ENCODE peak calls at places on chromosomes 12 and 14, in eight cellular contexts. G, D, W, P, N, T, K and I are unnamed samples.

GRCh38 chr14:75401356-75401755 is 26.5 kb upstream of the JDP2 start:
- DNase-seq in T (no peak), K (peak; percentile 89), G (no peak), W (no peak), P (no peak), D (no peak), N (no peak), I (peak; percentile 88)

GRCh38 chr14:51626185-51626584 is 25.5 kb upstream of the FRMD6 start:
- DNase-seq in G (no peak), P (no peak), W (no peak), T (no peak), K (no peak), N (no peak), D (no peak), I (no peak)

GRCh38 chr14:68598621-68599447 is 194.0 kb downstream of the ZFP36L1 start:
- DNase-seq in T (peak; percentile 90), P (peak; percentile 57), K (peak; percentile 93), G (no peak), D (no peak), N (no peak), W (no peak), I (peak; percentile 90)

GRCh38 chr14:96889091-96889490 is 91.9 kb downstream of the VRK1 start:
- DNase-seq in W (peak; percentile 15), D (no peak), G (no peak), K (no peak), T (no peak), P (no peak), N (no peak), I (no peak)

GRCh38 chr14:73259837-73260236 is 22.5 kb downstream of the PAPLN start:
- DNase-seq in N (no peak), D (no peak), P (peak; percentile 46), K (peak; percentile 63), W (no peak), T (no peak), G (no peak), I (no peak)

GRCh38 chr14:104795468-104795780 is at the start of gene AKT1:
- DNase-seq in G (no peak), W (no peak), T (no peak), D (no peak), P (no peak), N (no peak), K (no peak), I (no peak)

GRCh38 chr14:33273978-33274377 is 335.3 kb downstream of the NPAS3 start:
- DNase-seq in P (no peak), N (no peak), K (no peak), D (no peak), W (no peak), G (no peak), T (no peak), I (no peak)

GRCh38 chr14:93103392-93104080 is 12.2 kb downstream of the ITPK1 start:
- DNase-seq in W (no peak), K (no peak), N (peak; percentile 75), D (no peak), P (no peak), T (no peak), G (peak; percentile 58), I (no peak)

GRCh38 chr14:101075025-101075800 is 171.7 kb upstream of the RTL1 start:
- DNase-seq in D (no peak), P (peak; percentile 1), T (no peak), G (no peak), N (no peak), W (no peak), K (no peak), I (no peak)

GRCh38 chr12:66514581-66514980 is 164.3 kb downstream of the GRIP1 start:
- DNase-seq in P (peak; percentile 58), K (no peak), N (no peak), D (no peak), W (no peak), T (peak; percentile 9), G (no peak), I (peak; percentile 37)

GRCh38 chr12:2552000-2552399 is 242.8 kb upstream of the FKBP4 start:
- DNase-seq in D (no peak), W (no peak), T (no peak), G (no peak), P (no peak), K (no peak), N (no peak), I (no peak)

GRCh38 chr12:58871557-58871956 is 48.7 kb downstream of the LRIG3 start:
- DNase-seq in N (no peak), W (no peak), G (no peak), T (peak; percentile 46), K (no peak), D (no peak), P (no peak), I (no peak)

GRCh38 chr14:77097006-77097688 is 911 bp upstream of the CIPC start:
- DNase-seq in K (no peak), N (peak; percentile 25), D (no peak), T (no peak), P (peak; percentile 54), W (no peak), G (no peak), I (no peak)

GRCh38 chr14:83163016-83163415 is 1629.4 kb upstream of the SEL1L start:
- DNase-seq in G (no peak), D (no peak), W (no peak), N (no peak), T (peak; percentile 17), K (no peak), P (peak; percentile 37), I (no peak)

GRCh38 chr12:117192057-117192456 is 1.8 kb upstream of the FBXO21 start:
- DNase-seq in T (peak; percentile 30), K (no peak), W (no peak), D (no peak), P (peak; percentile 15), N (no peak), G (no peak), I (no peak)

GRCh38 chr14:35374273-35374681 is 30.3 kb downstream of the NFKBIA start:
- DNase-seq in N (peak; percentile 39), K (no peak), T (peak; percentile 96), G (no peak), P (peak; percentile 95), D (no peak), W (no peak), I (peak; percentile 97)

GRCh38 chr14:32932921-32933622 is 5.6 kb upstream of the NPAS3 start:
- DNase-seq in D (no peak), G (no peak), K (no peak), P (no peak), T (no peak), N (no peak), W (no peak), I (no peak)

GRCh38 chr12:95918194-95918993 is 24.0 kb downstream of the CCDC38 start:
- DNase-seq in P (peak; percentile 35), W (peak; percentile 74), K (no peak), G (peak; percentile 18), N (peak; percentile 70), T (peak; percentile 68), D (peak; percentile 5), I (peak; percentile 34)